ENCODE peak calls at places on chromosomes 4 and X, in four cellular contexts. Q is SK-N-SH, L is GM12878, C is K562. G is an unnamed sample.

GRCh38 chr4:149371021-149371420 is 444.6 kb downstream of the IQCM start:
- DNase-seq in C (peak), L (no peak), Q (peak), G (no peak)

GRCh38 chrX:1527457-1527856 is 9.5 kb downstream of the P2RY8 start:
- DNase-seq in Q (no peak), L (no peak), C (no peak), G (no peak)

GRCh38 chrX:150574824-150575409 is 6.5 kb downstream of the MTM1 start:
- DNase-seq in C (no peak), Q (no peak), L (no peak), G (no peak)

GRCh38 chrX:50456712-50457484 is 13.7 kb downstream of the DGKK start:
- DNase-seq in C (no peak), Q (no peak), L (no peak), G (no peak)

GRCh38 chr4:56646341-56646740 is 34.8 kb downstream of the HOPX start:
- DNase-seq in L (no peak), C (no peak), Q (no peak), G (no peak)

GRCh38 chr4:175509320-175509719 is 302.7 kb downstream of the GPM6A start:
- DNase-seq in L (no peak), Q (no peak), C (peak), G (no peak)

GRCh38 chr4:92334716-92335350 is 31.1 kb downstream of the GRID2 start:
- DNase-seq in C (no peak), Q (no peak), L (no peak), G (no peak)

GRCh38 chr4:143455211-143455610 is 58.3 kb upstream of the SMARCA5 start:
- DNase-seq in Q (no peak), C (no peak), L (no peak), G (no peak)

GRCh38 chr4:173448103-173448502 is 49.2 kb upstream of the SCRG1 start:
- DNase-seq in Q (peak), L (no peak), C (no peak), G (no peak)

GRCh38 chrX:67673741-67674274 is 130.0 kb downstream of the AR start:
- DNase-seq in L (no peak), Q (no peak), C (no peak), G (no peak)

GRCh38 chr4:138190452-138190858 is 51.7 kb downstream of the SLC7A11 start:
- DNase-seq in Q (no peak), C (no peak), L (peak), G (no peak)

GRCh38 chrX:20527458-20528099 is 260.9 kb upstream of the RPS6KA3 start:
- DNase-seq in C (peak), Q (peak), L (no peak), G (no peak)

GRCh38 chrX:119410027-119410819 is 11.1 kb downstream of the SLC25A43 start:
- DNase-seq in Q (no peak), L (no peak), C (peak), G (no peak)

GRCh38 chr4:109559625-109559982 is 442 bp upstream of the MCUB start:
- DNase-seq in Q (peak), C (no peak), L (no peak), G (peak)

GRCh38 chr4:73707918-73708577 is 32.3 kb upstream of the CXCL8 start:
- DNase-seq in L (no peak), Q (no peak), C (peak), G (no peak)

GRCh38 chr4:146957252-146957651 is 11.6 kb upstream of the TTC29 start:
- DNase-seq in L (no peak), C (no peak), Q (no peak), G (no peak)

GRCh38 chrX:76148753-76149152 is 24.1 kb upstream of the PBDC1 start:
- DNase-seq in Q (no peak), L (peak), C (peak), G (no peak)

DNA sequence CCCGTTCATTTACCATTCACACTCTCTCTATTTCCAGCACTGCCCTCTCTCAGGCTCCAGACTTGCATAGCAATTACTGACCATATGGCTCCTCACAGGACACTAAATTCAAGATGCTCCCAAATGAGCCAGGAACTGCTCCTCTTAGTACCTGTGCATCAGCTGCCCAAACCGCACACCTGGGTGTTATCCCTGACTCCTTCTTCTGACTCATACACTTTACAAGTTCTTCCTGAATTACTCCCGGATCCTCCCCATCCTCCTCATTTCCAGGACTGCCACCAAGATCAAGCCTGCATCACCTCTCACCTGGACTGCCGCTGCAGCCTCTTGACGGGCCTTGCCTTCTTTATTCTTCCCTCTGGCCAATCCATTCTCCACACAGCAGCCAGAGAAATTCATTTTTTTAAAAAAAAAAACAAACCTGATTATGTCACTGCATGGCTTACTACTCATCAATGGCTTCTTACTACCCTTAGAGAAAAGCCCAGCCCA is 91.8 kb downstream of the PDGFRA start:
- DNase-seq in Q (no peak), C (no peak), L (no peak), G (no peak)
- TF ChIP-seq TAF1 in Q (no peak), C (no peak), L (no peak), G (no peak)

GRCh38 chrX:15947648-15948317 is 93.2 kb upstream of the AP1S2 start:
- DNase-seq in L (no peak), Q (no peak), C (peak), G (no peak)
- TF ChIP-seq TAF1 in L (no peak), Q (peak), C (no peak), G (no peak)

GRCh38 chrX:153649178-153649914 is 2.3 kb downstream of the DUSP9 start:
- DNase-seq in Q (peak), L (no peak), C (peak), G (peak)

GRCh38 chrX:153653556-153653955 is 6.6 kb downstream of the DUSP9 start:
- DNase-seq in C (no peak), L (no peak), Q (no peak), G (no peak)

GRCh38 chrX:153649915-153650782 is 3.1 kb downstream of the DUSP9 start:
- DNase-seq in Q (no peak), C (no peak), L (no peak), G (peak)

GRCh38 chrX:153650959-153651358 is 4.0 kb downstream of the DUSP9 start:
- DNase-seq in C (no peak), Q (no peak), L (no peak), G (no peak)

GRCh38 chrX:153651540-153652079 is 4.6 kb downstream of the DUSP9 start:
- DNase-seq in C (no peak), L (no peak), Q (peak), G (peak)
- TF ChIP-seq TAF1 in C (no peak), L (no peak), Q (no peak), G (no peak)

DNA sequence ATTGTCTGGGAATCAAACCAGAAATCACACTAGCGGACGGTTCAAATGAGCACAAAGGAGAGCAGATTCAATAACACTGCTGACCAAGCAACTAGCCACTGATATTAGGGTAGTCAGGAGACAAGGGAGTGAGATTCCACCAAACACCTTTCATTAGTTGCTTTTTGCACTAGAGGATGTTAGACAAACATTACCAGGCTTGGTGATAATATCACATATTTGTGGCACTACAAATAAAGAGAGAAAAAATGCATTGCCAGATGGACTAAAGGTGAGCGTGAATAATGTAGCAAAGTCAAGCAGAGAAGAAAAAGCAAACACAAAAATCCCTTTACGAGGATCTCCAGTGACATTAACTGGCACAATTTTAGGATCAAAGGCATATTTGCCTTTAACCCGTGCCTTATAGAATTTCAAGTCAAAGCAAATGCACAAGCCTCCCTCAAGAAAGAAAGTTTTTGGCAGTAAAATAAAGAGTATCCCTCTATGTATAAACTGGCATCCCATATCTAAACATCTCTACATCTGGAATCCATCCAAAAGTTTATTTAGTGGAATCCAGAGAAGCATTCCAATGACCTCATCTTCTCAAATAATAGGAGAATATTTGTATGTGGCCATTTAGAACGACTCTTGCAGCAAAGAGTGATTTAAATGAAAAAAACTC is 290.9 kb downstream of the KCTD8 start:
- DNase-seq in C (no peak), Q (no peak), L (no peak), G (no peak)
- TF ChIP-seq TAF1 in C (no peak), Q (no peak), L (no peak), G (no peak)

DNA sequence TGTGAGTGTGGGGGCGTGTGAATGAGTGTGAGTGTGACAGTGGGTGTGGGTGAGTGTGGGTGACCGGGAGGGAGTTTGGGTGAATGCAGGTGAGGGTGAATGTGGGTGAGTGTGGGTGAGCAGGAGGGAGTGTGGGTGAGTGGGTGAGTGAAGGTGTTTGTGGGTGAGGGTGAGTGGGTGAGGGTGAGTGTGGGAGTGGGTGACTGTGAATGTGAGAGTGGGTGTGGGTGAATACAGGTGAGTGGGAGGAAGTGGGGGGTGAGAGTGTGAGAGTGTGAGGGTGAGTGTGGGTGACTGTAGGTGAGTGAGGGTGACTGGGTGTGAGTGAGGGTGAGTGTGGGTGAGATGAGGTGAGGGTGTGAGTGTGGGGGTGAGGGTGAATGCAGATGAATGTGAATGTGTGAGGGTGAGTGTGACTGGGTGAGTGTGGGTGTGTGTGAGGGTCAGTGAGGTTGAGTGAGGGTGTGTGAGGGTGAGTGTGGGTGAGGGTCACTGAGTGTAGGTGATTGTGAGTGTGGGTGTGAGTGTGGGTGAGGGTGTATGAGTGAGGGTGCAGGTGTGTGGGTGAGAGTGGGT is 1677.3 kb upstream of the TENM3 start:
- DNase-seq in C (no peak), Q (no peak), L (no peak), G (no peak)
- TF ChIP-seq TAF1 in C (no peak), Q (no peak), L (no peak), G (no peak)

GRCh38 chr4:17126306-17126978 is 228.0 kb upstream of the LDB2 start:
- DNase-seq in L (no peak), Q (peak), C (no peak), G (no peak)

GRCh38 chr4:17117746-17118145 is 219.3 kb upstream of the LDB2 start:
- DNase-seq in C (no peak), L (no peak), Q (no peak), G (no peak)

GRCh38 chr4:17124767-17125166 is 226.3 kb upstream of the LDB2 start:
- DNase-seq in Q (no peak), L (no peak), C (no peak), G (no peak)

GRCh38 chr4:17115546-17115945 is 217.1 kb upstream of the LDB2 start:
- DNase-seq in C (no peak), L (no peak), Q (no peak), G (no peak)

DNA sequence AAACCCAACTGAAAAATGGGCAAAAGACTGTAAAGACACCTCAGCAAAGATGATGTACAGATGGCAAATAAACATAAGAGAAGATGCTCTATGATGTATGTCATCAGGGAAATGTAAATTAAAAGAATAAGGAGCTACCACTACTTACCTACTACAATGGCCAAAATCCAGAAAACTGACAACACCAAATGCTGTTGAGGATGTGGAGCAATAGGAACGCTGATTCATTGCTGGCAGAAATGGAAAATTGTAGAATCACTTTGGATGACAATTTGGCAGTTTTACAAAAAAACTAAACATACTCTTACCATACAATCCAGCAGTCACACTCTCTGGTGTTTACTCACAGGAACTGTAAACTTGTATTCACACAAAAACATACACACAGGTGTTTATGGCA is 222.3 kb upstream of the LDB2 start:
- DNase-seq in C (no peak), Q (no peak), L (no peak), G (no peak)
- TF ChIP-seq TAF1 in C (no peak), Q (no peak), L (no peak), G (no peak)

GRCh38 chr4:128513664-128514484 is 226.3 kb upstream of the PGRMC2 start:
- DNase-seq in C (no peak), L (no peak), Q (no peak), G (no peak)

GRCh38 chr4:128519163-128519810 is 231.7 kb upstream of the PGRMC2 start:
- DNase-seq in L (no peak), C (no peak), Q (no peak), G (no peak)

GRCh38 chr4:128517739-128518510 is 230.3 kb upstream of the PGRMC2 start:
- DNase-seq in C (peak), Q (peak), L (peak), G (peak)

GRCh38 chr4:128516568-128516967 is 229.0 kb upstream of the PGRMC2 start:
- DNase-seq in C (no peak), Q (no peak), L (peak), G (no peak)

GRCh38 chr4:128517096-128517738 is 229.6 kb upstream of the PGRMC2 start:
- DNase-seq in C (peak), Q (no peak), L (no peak), G (no peak)
- TF ChIP-seq TAF1 in C (no peak), Q (no peak), L (no peak), G (no peak)

DNA sequence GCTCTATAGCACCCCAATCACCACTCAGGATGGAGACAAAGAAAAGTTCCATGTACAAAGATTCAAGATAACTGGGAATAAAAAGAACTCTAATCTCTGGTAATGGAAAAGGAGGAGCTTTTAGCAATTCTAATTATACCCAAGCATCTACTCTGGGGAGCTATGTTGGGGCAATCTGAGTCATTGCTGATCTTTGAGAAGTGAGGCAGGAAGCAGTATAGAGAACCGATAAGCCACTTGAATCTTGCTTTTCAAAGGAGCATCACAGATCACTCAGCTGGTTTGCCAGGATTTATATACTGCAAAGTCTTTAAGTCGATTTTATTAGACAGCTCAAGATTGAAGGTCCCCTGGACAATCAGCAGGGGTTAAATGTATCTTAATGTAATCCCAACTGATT is 220.0 kb downstream of the ENOX2 start:
- DNase-seq in Q (no peak), L (no peak), C (no peak), G (no peak)
- TF ChIP-seq TAF1 in Q (no peak), L (no peak), C (no peak), G (no peak)

G was measured in GM12892.